ENCODE peak calls at places on chromosomes 13 and 19, in four cellular contexts. I, W, P and V are unnamed samples.

GRCh38 chr13:96710166-96710866 is 284.0 kb downstream of the OXGR1 start:
- DNase-seq in I (no peak), P (no peak), W (no peak), V (no peak)

GRCh38 chr13:68970532-68970931 is 1137.1 kb upstream of the ATXN8OS start:
- DNase-seq in I (no peak), P (no peak), W (no peak), V (no peak)

GRCh38 chr13:18959996-18960395 is 221.6 kb downstream of the TUBA3C start:
- DNase-seq in W (no peak), I (no peak), P (no peak), V (no peak)

GRCh38 chr13:50989476-50989875 is 79.9 kb downstream of the RNASEH2B start:
- DNase-seq in P (no peak), W (peak), I (no peak), V (no peak)

GRCh38 chr13:39385154-39385553 is 217.8 kb downstream of the LHFPL6 start:
- DNase-seq in W (no peak), P (no peak), I (no peak), V (no peak)

GRCh38 chr13:25816239-25816638 is 235.6 kb downstream of the SHISA2 start:
- DNase-seq in P (no peak), W (no peak), I (no peak), V (no peak)

GRCh38 chr13:26957163-26957562 is 196.6 kb upstream of the GPR12 start:
- DNase-seq in I (no peak), P (no peak), W (no peak), V (no peak)

GRCh38 chr13:67977081-67977480 is 746.9 kb upstream of the PCDH9 start:
- DNase-seq in P (no peak), W (no peak), I (no peak), V (no peak)

GRCh38 chr13:105073041-105073440 is 1462.4 kb downstream of the EFNB2 start:
- DNase-seq in P (no peak), I (no peak), W (no peak), V (no peak)

GRCh38 chr19:7873304-7874079 is 698 bp downstream of the PRR36 start:
- DNase-seq in W (no peak), P (no peak), I (no peak), V (no peak)

GRCh38 chr13:53137777-53138176 is 109.2 kb downstream of the OLFM4 start:
- DNase-seq in P (peak), I (no peak), W (no peak), V (no peak)

GRCh38 chr13:79457390-79457789 is 23.6 kb upstream of the NDFIP2 start:
- DNase-seq in W (no peak), P (no peak), I (no peak), V (no peak)

GRCh38 chr13:20370815-20371421 is 138.8 kb upstream of the GJB6 start:
- DNase-seq in P (no peak), W (no peak), I (no peak), V (no peak)

GRCh38 chr19:33329727-33330126 is 27.4 kb upstream of the CEBPA start:
- DNase-seq in I (no peak), P (peak), W (no peak), V (no peak)

GRCh38 chr13:101654916-101655315 is 202.4 kb downstream of the ITGBL1 start:
- DNase-seq in P (no peak), I (no peak), W (no peak), V (no peak)

GRCh38 chr19:33559996-33560395 is 38.4 kb upstream of the PEPD start:
- DNase-seq in W (no peak), P (no peak), I (no peak), V (no peak)

GRCh38 chr13:35600137-35600536 is 123.6 kb upstream of the MAB21L1 start:
- DNase-seq in W (no peak), I (no peak), P (no peak), V (no peak)

GRCh38 chr19:4172861-4173473 is 9.4 kb downstream of the SIRT6 start:
- DNase-seq in I (no peak), P (peak), W (peak), V (peak)

GRCh38 chr19:11035441-11036377 is 53.6 kb upstream of the LDLR start:
- DNase-seq in W (peak), I (peak), P (peak), V (peak)

GRCh38 chr13:107348931-107349330 is 781.0 kb upstream of the ARGLU1 start:
- DNase-seq in P (no peak), W (no peak), I (no peak), V (no peak)

GRCh38 chr13:27821566-27821965 is 29.3 kb downstream of the GSX1 start:
- DNase-seq in P (no peak), W (no peak), I (no peak), V (no peak)

GRCh38 chr13:45482571-45483173 is 17.9 kb downstream of the COG3 start:
- DNase-seq in P (no peak), W (no peak), I (no peak), V (no peak)

GRCh38 chr13:94188173-94188869 is 291.2 kb downstream of the DCT start:
- DNase-seq in W (no peak), I (no peak), P (no peak), V (no peak)

GRCh38 chr13:52703482-52703881 is 36.1 kb downstream of the CNMD start:
- DNase-seq in W (no peak), P (no peak), I (no peak), V (no peak)

GRCh38 chr13:75319244-75319643 is 162.7 kb downstream of the TBC1D4 start:
- DNase-seq in W (no peak), P (peak), I (no peak), V (no peak)

GRCh38 chr13:83531022-83531421 is 351.3 kb downstream of the SLITRK1 start:
- DNase-seq in W (no peak), P (no peak), I (no peak), V (no peak)

GRCh38 chr13:35771898-35772297 is 295.4 kb upstream of the MAB21L1 start:
- DNase-seq in W (no peak), I (no peak), P (no peak), V (no peak)

GRCh38 chr19:5891938-5892771 is 11.4 kb downstream of the NDUFA11 start:
- DNase-seq in W (peak), P (peak), I (no peak), V (no peak)

GRCh38 chr19:54329476-54330165 is 9.3 kb downstream of the LILRA4 start:
- DNase-seq in P (no peak), W (no peak), I (no peak), V (no peak)

GRCh38 chr13:33612641-33613638 is 205.0 kb upstream of the RFC3 start:
- DNase-seq in P (no peak), I (no peak), W (no peak), V (no peak)

GRCh38 chr19:38057954-38058690 is 151.1 kb downstream of the SIPA1L3 start:
- DNase-seq in P (no peak), I (no peak), W (no peak), V (no peak)

GRCh38 chr19:38056646-38057045 is 149.6 kb downstream of the SIPA1L3 start:
- DNase-seq in W (no peak), P (no peak), I (no peak), V (no peak)

GRCh38 chr19:38055655-38056521 is 148.9 kb downstream of the SIPA1L3 start:
- DNase-seq in W (no peak), I (no peak), P (no peak), V (no peak)

GRCh38 chr19:38059897-38060296 is 152.9 kb downstream of the SIPA1L3 start:
- DNase-seq in I (no peak), W (no peak), P (peak), V (no peak)

GRCh38 chr19:38055040-38055439 is 148.0 kb downstream of the SIPA1L3 start:
- DNase-seq in P (no peak), W (no peak), I (no peak), V (no peak)
- TF ChIP-seq SPI1 in P (no peak), W (no peak), I (no peak), V (no peak)

GRCh38 chr13:113186061-113186900 is 22.2 kb downstream of the PCID2 start:
- DNase-seq in I (peak), P (no peak), W (no peak), V (no peak)
- TF ChIP-seq SPI1 in I (no peak), P (no peak), W (no peak), V (no peak)

GRCh38 chr13:40564342-40564997 is 102.0 kb downstream of the FOXO1 start:
- DNase-seq in I (peak), P (peak), W (no peak), V (no peak)
- TF ChIP-seq SPI1 in I (no peak), P (no peak), W (no peak), V (no peak)

GRCh38 chr19:41531438-41532311 is 44.3 kb upstream of the CEACAM21 start:
- DNase-seq in P (peak), W (peak), I (no peak), V (peak)
- TF ChIP-seq SPI1 in P (peak), W (peak), I (peak), V (peak)

DNA sequence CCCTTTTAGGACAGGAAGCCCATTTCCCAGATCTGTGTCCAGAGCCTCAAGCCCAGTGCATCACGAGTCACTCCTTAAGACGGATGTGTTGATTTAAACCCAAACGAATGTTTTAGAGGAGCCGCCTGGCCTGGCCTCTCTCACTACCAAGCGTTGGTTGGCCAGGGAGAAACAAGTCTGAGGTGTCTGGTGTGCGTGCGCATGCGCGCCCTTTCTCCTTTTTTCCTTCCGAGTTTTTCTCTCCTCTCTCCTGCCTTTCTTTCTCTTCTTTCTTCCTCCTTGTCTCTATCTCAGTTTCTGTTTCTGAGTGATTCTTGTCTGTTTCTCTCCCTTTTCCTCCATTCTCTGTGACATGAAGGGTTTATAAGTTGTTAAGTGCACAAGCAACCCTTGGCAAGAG is 170.4 kb downstream of the DNAJC15 start:
- DNase-seq in I (no peak), P (no peak), W (no peak), V (no peak)
- TF ChIP-seq SPI1 in I (no peak), P (no peak), W (no peak), V (no peak)

GRCh38 chr19:46410205-46411087 is 2.9 kb downstream of the CCDC8 start:
- DNase-seq in I (no peak), P (no peak), W (no peak), V (no peak)
- TF ChIP-seq SPI1 in I (no peak), P (no peak), W (no peak), V (no peak)

GRCh38 chr19:47172666-47173455 is 42.2 kb downstream of the SAE1 start:
- DNase-seq in I (no peak), P (no peak), W (no peak), V (no peak)

GRCh38 chr19:47176627-47177090 is 46.0 kb downstream of the SAE1 start:
- DNase-seq in P (no peak), I (no peak), W (no peak), V (no peak)

GRCh38 chr19:47179643-47180310 is 49.1 kb downstream of the SAE1 start:
- DNase-seq in W (no peak), I (no peak), P (no peak), V (no peak)

GRCh38 chr19:47176071-47176626 is 45.5 kb downstream of the SAE1 start:
- DNase-seq in W (no peak), P (no peak), I (no peak), V (no peak)
- TF ChIP-seq SPI1 in W (no peak), P (no peak), I (no peak), V (no peak)

GRCh38 chr13:114145256-114145655 is 12.8 kb upstream of the RASA3 start:
- DNase-seq in P (no peak), I (no peak), W (no peak), V (no peak)
- TF ChIP-seq SPI1 in P (no peak), I (no peak), W (no peak), V (no peak)